ENCODE peak calls at places on chromosomes 16 and 17, in eight cellular contexts. One of them, this sample, is unnamed.

GRCh38 chr17:63988741-63989621 is 9.2 kb upstream of the PRR29 start:
- DNase-seq in Right ventricle myocardium superior: peak; percentile 39
- DNase-seq in foreskin melanocyte: no peak
- DNase-seq in NCI-H774: no peak
- DNase-seq in glomerular endothelial cell: no peak
- DNase-seq in AML-193: no peak
- DNase-seq in stimulated activated CD4-positive, alpha-beta T cell treated with anti-CD3 and anti-CD28 coated beads, Interleukin-12 subunit alpha, Interleukin-12 subunit beta, amount 100 ng/mL, for 4 hours: no peak
- DNase-seq in cardiac muscle cell: peak; percentile 64
- DNase-seq in this sample: no peak

GRCh38 chr17:64025732-64026294 is 5.4 kb upstream of the ICAM2 start:
- DNase-seq in stimulated activated CD4-positive, alpha-beta T cell treated with anti-CD3 and anti-CD28 coated beads, Interleukin-12 subunit alpha, Interleukin-12 subunit beta, amount 100 ng/mL, for 4 hours: peak; percentile 79
- DNase-seq in Right ventricle myocardium superior: peak; percentile 87
- DNase-seq in NCI-H774: peak; percentile 86
- DNase-seq in cardiac muscle cell: peak; percentile 83
- DNase-seq in foreskin melanocyte: peak; percentile 52
- DNase-seq in glomerular endothelial cell: no peak
- DNase-seq in AML-193: peak; percentile 90
- DNase-seq in this sample: no peak

GRCh38 chr17:14359251-14359939 is 58.5 kb downstream of the HS3ST3B1 start:
- DNase-seq in Right ventricle myocardium superior: no peak
- DNase-seq in AML-193: peak; percentile 72
- DNase-seq in cardiac muscle cell: no peak
- DNase-seq in stimulated activated CD4-positive, alpha-beta T cell treated with anti-CD3 and anti-CD28 coated beads, Interleukin-12 subunit alpha, Interleukin-12 subunit beta, amount 100 ng/mL, for 4 hours: no peak
- DNase-seq in foreskin melanocyte: no peak
- DNase-seq in glomerular endothelial cell: no peak
- DNase-seq in NCI-H774: no peak
- DNase-seq in this sample: no peak

GRCh38 chr17:47797797-47798196 is 23.8 kb downstream of the OSBPL7 start:
- DNase-seq in Right ventricle myocardium superior: no peak
- DNase-seq in foreskin melanocyte: no peak
- DNase-seq in glomerular endothelial cell: no peak
- DNase-seq in NCI-H774: no peak
- DNase-seq in AML-193: peak; percentile 18
- DNase-seq in cardiac muscle cell: peak; percentile 68
- DNase-seq in stimulated activated CD4-positive, alpha-beta T cell treated with anti-CD3 and anti-CD28 coated beads, Interleukin-12 subunit alpha, Interleukin-12 subunit beta, amount 100 ng/mL, for 4 hours: no peak
- DNase-seq in this sample: no peak

GRCh38 chr16:50526249-50526648 is 21.9 kb upstream of the NKD1 start:
- DNase-seq in foreskin melanocyte: no peak
- DNase-seq in NCI-H774: no peak
- DNase-seq in Right ventricle myocardium superior: no peak
- DNase-seq in AML-193: no peak
- DNase-seq in glomerular endothelial cell: no peak
- DNase-seq in stimulated activated CD4-positive, alpha-beta T cell treated with anti-CD3 and anti-CD28 coated beads, Interleukin-12 subunit alpha, Interleukin-12 subunit beta, amount 100 ng/mL, for 4 hours: no peak
- DNase-seq in cardiac muscle cell: no peak
- DNase-seq in this sample: no peak

GRCh38 chr17:45573915-45574314 is 83.4 kb upstream of the PLEKHM1 start:
- DNase-seq in foreskin melanocyte: no peak
- DNase-seq in NCI-H774: no peak
- DNase-seq in cardiac muscle cell: no peak
- DNase-seq in stimulated activated CD4-positive, alpha-beta T cell treated with anti-CD3 and anti-CD28 coated beads, Interleukin-12 subunit alpha, Interleukin-12 subunit beta, amount 100 ng/mL, for 4 hours: no peak
- DNase-seq in Right ventricle myocardium superior: no peak
- DNase-seq in AML-193: no peak
- DNase-seq in glomerular endothelial cell: no peak
- DNase-seq in this sample: no peak

GRCh38 chr16:74567901-74568300 is 39.0 kb downstream of the GLG1 start:
- DNase-seq in cardiac muscle cell: no peak
- DNase-seq in stimulated activated CD4-positive, alpha-beta T cell treated with anti-CD3 and anti-CD28 coated beads, Interleukin-12 subunit alpha, Interleukin-12 subunit beta, amount 100 ng/mL, for 4 hours: no peak
- DNase-seq in NCI-H774: no peak
- DNase-seq in glomerular endothelial cell: no peak
- DNase-seq in Right ventricle myocardium superior: no peak
- DNase-seq in foreskin melanocyte: no peak
- DNase-seq in AML-193: no peak
- DNase-seq in this sample: no peak

GRCh38 chr16:66903544-66904427 is 14.9 kb downstream of the CDH16 start:
- DNase-seq in NCI-H774: no peak
- DNase-seq in cardiac muscle cell: peak; percentile 58
- DNase-seq in foreskin melanocyte: no peak
- DNase-seq in Right ventricle myocardium superior: peak; percentile 82
- DNase-seq in AML-193: no peak
- DNase-seq in glomerular endothelial cell: no peak
- DNase-seq in stimulated activated CD4-positive, alpha-beta T cell treated with anti-CD3 and anti-CD28 coated beads, Interleukin-12 subunit alpha, Interleukin-12 subunit beta, amount 100 ng/mL, for 4 hours: no peak
- DNase-seq in this sample: no peak

GRCh38 chr17:4054446-4054845 is 88.4 kb downstream of the ZZEF1 start:
- DNase-seq in NCI-H774: no peak
- DNase-seq in AML-193: no peak
- DNase-seq in glomerular endothelial cell: no peak
- DNase-seq in stimulated activated CD4-positive, alpha-beta T cell treated with anti-CD3 and anti-CD28 coated beads, Interleukin-12 subunit alpha, Interleukin-12 subunit beta, amount 100 ng/mL, for 4 hours: no peak
- DNase-seq in foreskin melanocyte: no peak
- DNase-seq in cardiac muscle cell: no peak
- DNase-seq in Right ventricle myocardium superior: no peak
- DNase-seq in this sample: no peak

GRCh38 chr17:48791128-48792032 is 25.6 kb downstream of the TTLL6 start:
- DNase-seq in NCI-H774: peak; percentile 76
- DNase-seq in stimulated activated CD4-positive, alpha-beta T cell treated with anti-CD3 and anti-CD28 coated beads, Interleukin-12 subunit alpha, Interleukin-12 subunit beta, amount 100 ng/mL, for 4 hours: no peak
- DNase-seq in foreskin melanocyte: peak; percentile 85
- DNase-seq in glomerular endothelial cell: peak; percentile 67
- DNase-seq in AML-193: peak; percentile 66
- DNase-seq in Right ventricle myocardium superior: peak; percentile 67
- DNase-seq in cardiac muscle cell: peak; percentile 87
- DNase-seq in this sample: peak; percentile 27